ENCODE peak calls at places on chromosomes 4 and X, in eight cellular contexts. One of them, this sample, is unnamed.

GRCh38 chrX:153568612-153569011 is 30.3 kb downstream of the CCNQ start:
- DNase-seq in HCT116: no peak
- DNase-seq in SK-N-SH: no peak
- DNase-seq in thyroid gland: no peak
- DNase-seq in breast epithelium: no peak
- DNase-seq in right atrium auricular region: no peak
- DNase-seq in colonic mucosa: no peak
- DNase-seq in H1: no peak
- DNase-seq in this sample: no peak

GRCh38 chr4:24279492-24279891 is 304.9 kb downstream of the DHX15 start:
- DNase-seq in HCT116: no peak
- DNase-seq in SK-N-SH: no peak
- DNase-seq in thyroid gland: no peak
- DNase-seq in breast epithelium: no peak
- DNase-seq in right atrium auricular region: no peak
- DNase-seq in colonic mucosa: no peak
- DNase-seq in H1: no peak
- DNase-seq in this sample: no peak

GRCh38 chrX:16665089-16665488 is 15.1 kb downstream of the S100G start:
- DNase-seq in HCT116: no peak
- DNase-seq in SK-N-SH: no peak
- DNase-seq in thyroid gland: no peak
- DNase-seq in breast epithelium: no peak
- DNase-seq in right atrium auricular region: no peak
- DNase-seq in colonic mucosa: no peak
- DNase-seq in H1: no peak
- DNase-seq in this sample: no peak

GRCh38 chr4:7571736-7572135 is 137.0 kb upstream of the PSAPL1 start:
- DNase-seq in HCT116: no peak
- DNase-seq in SK-N-SH: no peak
- DNase-seq in thyroid gland: no peak
- DNase-seq in breast epithelium: no peak
- DNase-seq in right atrium auricular region: no peak
- DNase-seq in colonic mucosa: no peak
- DNase-seq in H1: no peak
- DNase-seq in this sample: no peak

GRCh38 chr4:159175165-159175988 is 72.5 kb downstream of the RAPGEF2 start:
- DNase-seq in HCT116: peak; percentile 80
- DNase-seq in SK-N-SH: peak; percentile 48
- DNase-seq in thyroid gland: peak; percentile 69
- DNase-seq in breast epithelium: no peak
- DNase-seq in right atrium auricular region: peak; percentile 69
- DNase-seq in colonic mucosa: peak; percentile 70
- DNase-seq in H1: peak; percentile 69
- DNase-seq in this sample: peak; percentile 59

GRCh38 chrX:295136-295535 is 14.0 kb downstream of the PLCXD1 start:
- DNase-seq in HCT116: no peak
- DNase-seq in SK-N-SH: no peak
- DNase-seq in thyroid gland: no peak
- DNase-seq in breast epithelium: peak; percentile 48
- DNase-seq in right atrium auricular region: no peak
- DNase-seq in colonic mucosa: no peak
- DNase-seq in H1: no peak
- DNase-seq in this sample: no peak

GRCh38 chr4:145762719-145763118 is 82.8 kb downstream of the C4orf51 start:
- DNase-seq in HCT116: no peak
- DNase-seq in SK-N-SH: no peak
- DNase-seq in thyroid gland: no peak
- DNase-seq in breast epithelium: no peak
- DNase-seq in right atrium auricular region: no peak
- DNase-seq in colonic mucosa: no peak
- DNase-seq in H1: no peak
- DNase-seq in this sample: no peak

GRCh38 chr4:101349346-101350064 is 2.2 kb upstream of the PPP3CA start:
- DNase-seq in HCT116: peak; percentile 72
- DNase-seq in SK-N-SH: peak; percentile 36
- DNase-seq in thyroid gland: peak; percentile 88
- DNase-seq in breast epithelium: peak; percentile 61
- DNase-seq in right atrium auricular region: no peak
- DNase-seq in colonic mucosa: peak; percentile 65
- DNase-seq in H1: no peak
- DNase-seq in this sample: no peak

GRCh38 chrX:18956322-18957032 is 27.4 kb downstream of the PHKA2 start:
- DNase-seq in HCT116: no peak
- DNase-seq in SK-N-SH: no peak
- DNase-seq in thyroid gland: no peak
- DNase-seq in breast epithelium: no peak
- DNase-seq in right atrium auricular region: no peak
- DNase-seq in colonic mucosa: no peak
- DNase-seq in H1: no peak
- DNase-seq in this sample: no peak

GRCh38 chr4:8355864-8356565 is 84.5 kb downstream of the ACOX3 start:
- DNase-seq in HCT116: no peak
- DNase-seq in SK-N-SH: no peak
- DNase-seq in thyroid gland: no peak
- DNase-seq in breast epithelium: peak; percentile 20
- DNase-seq in right atrium auricular region: no peak
- DNase-seq in colonic mucosa: no peak
- DNase-seq in H1: no peak
- DNase-seq in this sample: no peak

GRCh38 chrX:120568047-120568446 is 7.3 kb upstream of the CUL4B start:
- DNase-seq in HCT116: no peak
- DNase-seq in SK-N-SH: no peak
- DNase-seq in thyroid gland: no peak
- DNase-seq in breast epithelium: no peak
- DNase-seq in right atrium auricular region: no peak
- DNase-seq in colonic mucosa: no peak
- DNase-seq in H1: no peak
- DNase-seq in this sample: no peak

GRCh38 chr4:74217365-74217764 is 59.4 kb downstream of the MTHFD2L start:
- DNase-seq in HCT116: no peak
- DNase-seq in SK-N-SH: no peak
- DNase-seq in thyroid gland: no peak
- DNase-seq in breast epithelium: no peak
- DNase-seq in right atrium auricular region: no peak
- DNase-seq in colonic mucosa: no peak
- DNase-seq in H1: no peak
- DNase-seq in this sample: no peak

GRCh38 chrX:18793601-18794089 is 86.2 kb downstream of the PPEF1 start:
- DNase-seq in HCT116: no peak
- DNase-seq in SK-N-SH: peak; percentile 43
- DNase-seq in thyroid gland: no peak
- DNase-seq in breast epithelium: no peak
- DNase-seq in right atrium auricular region: no peak
- DNase-seq in colonic mucosa: no peak
- DNase-seq in H1: no peak
- DNase-seq in this sample: no peak

GRCh38 chr4:38800366-38800765 is 4.2 kb downstream of the TLR1 start:
- DNase-seq in HCT116: no peak
- DNase-seq in SK-N-SH: no peak
- DNase-seq in thyroid gland: no peak
- DNase-seq in breast epithelium: no peak
- DNase-seq in right atrium auricular region: no peak
- DNase-seq in colonic mucosa: no peak
- DNase-seq in H1: no peak
- DNase-seq in this sample: no peak

GRCh38 chr4:38800956-38801450 is 3.6 kb downstream of the TLR1 start:
- DNase-seq in HCT116: no peak
- DNase-seq in SK-N-SH: no peak
- DNase-seq in thyroid gland: no peak
- DNase-seq in breast epithelium: no peak
- DNase-seq in right atrium auricular region: no peak
- DNase-seq in colonic mucosa: no peak
- DNase-seq in H1: no peak
- DNase-seq in this sample: no peak

GRCh38 chr4:38804654-38805295 is at the start of gene TLR1:
- DNase-seq in HCT116: peak; percentile 18
- DNase-seq in SK-N-SH: peak; percentile 26
- DNase-seq in thyroid gland: no peak
- DNase-seq in breast epithelium: no peak
- DNase-seq in right atrium auricular region: no peak
- DNase-seq in colonic mucosa: no peak
- DNase-seq in H1: no peak
- DNase-seq in this sample: peak; percentile 42

GRCh38 chr4:38803833-38804653 is 548 bp downstream of the TLR1 start:
- DNase-seq in HCT116: no peak
- DNase-seq in SK-N-SH: no peak
- DNase-seq in thyroid gland: no peak
- DNase-seq in breast epithelium: no peak
- DNase-seq in right atrium auricular region: no peak
- DNase-seq in colonic mucosa: no peak
- DNase-seq in H1: no peak
- DNase-seq in this sample: no peak

DNA sequence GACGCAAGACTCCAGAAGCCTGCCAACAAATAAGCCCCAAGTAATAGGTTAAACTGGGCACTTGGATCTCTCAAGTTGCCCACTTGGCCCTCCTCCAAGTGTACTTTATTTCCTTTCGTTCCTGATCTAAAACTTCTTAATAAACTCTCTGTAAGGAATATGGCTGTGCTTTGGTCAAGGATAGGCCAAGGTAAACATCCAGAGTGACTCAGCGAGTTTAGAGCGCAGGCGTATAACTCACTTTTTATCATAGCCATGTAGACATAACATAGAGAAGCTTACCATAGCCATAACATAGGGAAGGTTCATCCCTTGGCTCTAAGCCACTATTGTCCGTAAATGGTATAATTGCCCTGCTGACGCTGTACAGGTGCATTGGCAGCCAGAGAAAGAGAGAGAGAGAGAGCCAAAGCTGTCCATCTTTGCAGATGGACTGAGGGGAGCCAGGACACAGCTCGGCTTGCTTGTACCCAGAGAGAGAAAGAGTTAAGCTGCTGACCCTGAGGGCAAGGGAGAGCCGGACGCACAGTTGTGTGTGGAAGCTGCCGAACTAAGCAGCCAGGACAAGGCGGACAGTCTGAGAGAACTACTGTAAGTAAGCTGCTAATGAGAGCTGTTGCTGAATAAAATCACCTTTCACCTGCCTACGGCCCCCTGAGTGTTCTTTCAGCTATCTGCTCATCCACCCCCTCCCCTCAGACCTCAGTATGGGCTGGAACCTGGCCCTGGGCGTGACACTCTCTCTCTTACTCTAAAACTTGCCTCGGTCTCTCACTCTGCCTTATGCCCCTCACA is 1.8 kb downstream of the TLR1 start:
- DNase-seq in HCT116: no peak
- DNase-seq in SK-N-SH: no peak
- DNase-seq in thyroid gland: no peak
- DNase-seq in breast epithelium: no peak
- DNase-seq in right atrium auricular region: no peak
- DNase-seq in colonic mucosa: no peak
- DNase-seq in H1: no peak
- DNase-seq in this sample: no peak
- H3K9me3 ChIP-seq in HCT116: no peaks in the 10 kb centered on the region
- H3K9me3 ChIP-seq in SK-N-SH: no peaks in the 10 kb centered on the region
- H3K9me3 ChIP-seq in thyroid gland: no peaks in the 10 kb centered on the region
- H3K9me3 ChIP-seq in breast epithelium: peaks cover 12% of the 10 kb centered on the region
- H3K9me3 ChIP-seq in right atrium auricular region: no peaks in the 10 kb centered on the region
- H3K9me3 ChIP-seq in colonic mucosa: no peaks in the 10 kb centered on the region
- H3K9me3 ChIP-seq in H1: peaks cover 12% of the 10 kb centered on the region
- H3K9me3 ChIP-seq in this sample: no peaks in the 10 kb centered on the region

GRCh38 chrX:47628980-47629379 is 750 bp downstream of the CFP start:
- DNase-seq in HCT116: no peak
- DNase-seq in SK-N-SH: no peak
- DNase-seq in thyroid gland: no peak
- DNase-seq in breast epithelium: no peak
- DNase-seq in right atrium auricular region: no peak
- DNase-seq in colonic mucosa: no peak
- DNase-seq in H1: no peak
- DNase-seq in this sample: no peak

GRCh38 chrX:47629419-47630210 is at the start of gene CFP:
- DNase-seq in HCT116: no peak
- DNase-seq in SK-N-SH: no peak
- DNase-seq in thyroid gland: no peak
- DNase-seq in breast epithelium: no peak
- DNase-seq in right atrium auricular region: no peak
- DNase-seq in colonic mucosa: no peak
- DNase-seq in H1: no peak
- DNase-seq in this sample: no peak

GRCh38 chrX:47623540-47624027 is 3.9 kb upstream of the SYN1 start:
- DNase-seq in HCT116: no peak
- DNase-seq in SK-N-SH: peak; percentile 89
- DNase-seq in thyroid gland: peak; percentile 34
- DNase-seq in breast epithelium: peak; percentile 56
- DNase-seq in right atrium auricular region: no peak
- DNase-seq in colonic mucosa: peak; percentile 34
- DNase-seq in H1: peak; percentile 73
- DNase-seq in this sample: no peak

GRCh38 chrX:47621851-47622250 is 2.2 kb upstream of the SYN1 start:
- DNase-seq in HCT116: no peak
- DNase-seq in SK-N-SH: no peak
- DNase-seq in thyroid gland: no peak
- DNase-seq in breast epithelium: no peak
- DNase-seq in right atrium auricular region: no peak
- DNase-seq in colonic mucosa: no peak
- DNase-seq in H1: no peak
- DNase-seq in this sample: no peak

GRCh38 chrX:47625365-47625764 is 4.4 kb downstream of the CFP start:
- DNase-seq in HCT116: no peak
- DNase-seq in SK-N-SH: no peak
- DNase-seq in thyroid gland: no peak
- DNase-seq in breast epithelium: no peak
- DNase-seq in right atrium auricular region: no peak
- DNase-seq in colonic mucosa: no peak
- DNase-seq in H1: no peak
- DNase-seq in this sample: no peak
- H3K9me3 ChIP-seq in HCT116: no peaks in the 10 kb centered on the region
- H3K9me3 ChIP-seq in SK-N-SH: no peaks in the 10 kb centered on the region
- H3K9me3 ChIP-seq in thyroid gland: no peaks in the 10 kb centered on the region
- H3K9me3 ChIP-seq in breast epithelium: no peaks in the 10 kb centered on the region
- H3K9me3 ChIP-seq in right atrium auricular region: no peaks in the 10 kb centered on the region
- H3K9me3 ChIP-seq in colonic mucosa: no peaks in the 10 kb centered on the region
- H3K9me3 ChIP-seq in H1: no peaks in the 10 kb centered on the region
- H3K9me3 ChIP-seq in this sample: no peaks in the 10 kb centered on the region

DNA sequence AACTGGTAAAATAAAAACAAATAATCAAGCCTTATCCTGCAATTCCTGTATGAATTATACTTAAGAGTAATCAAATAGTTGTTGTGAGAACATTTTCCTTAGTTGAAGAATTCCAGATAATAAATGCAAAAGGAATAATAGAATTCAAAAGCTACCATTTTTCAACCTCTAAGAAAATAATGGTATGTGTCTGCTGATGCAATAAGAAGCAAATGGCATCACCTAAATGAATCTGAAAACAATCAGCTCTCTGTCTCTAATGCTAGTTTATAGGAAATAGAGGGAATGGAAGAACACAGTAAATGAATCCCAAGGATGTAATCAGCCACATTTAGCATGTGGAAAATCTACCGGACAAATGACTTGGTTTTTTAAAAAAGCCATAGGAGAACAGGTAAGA is 115.1 kb downstream of the DCHS2 start:
- DNase-seq in HCT116: no peak
- DNase-seq in SK-N-SH: no peak
- DNase-seq in thyroid gland: no peak
- DNase-seq in breast epithelium: no peak
- DNase-seq in right atrium auricular region: no peak
- DNase-seq in colonic mucosa: no peak
- DNase-seq in H1: no peak
- DNase-seq in this sample: no peak
- H3K9me3 ChIP-seq in HCT116: no peaks in the 10 kb centered on the region
- H3K9me3 ChIP-seq in SK-N-SH: no peaks in the 10 kb centered on the region
- H3K9me3 ChIP-seq in thyroid gland: no peaks in the 10 kb centered on the region
- H3K9me3 ChIP-seq in breast epithelium: no peaks in the 10 kb centered on the region
- H3K9me3 ChIP-seq in right atrium auricular region: no peaks in the 10 kb centered on the region
- H3K9me3 ChIP-seq in colonic mucosa: no peaks in the 10 kb centered on the region
- H3K9me3 ChIP-seq in H1: no peaks in the 10 kb centered on the region
- H3K9me3 ChIP-seq in this sample: no peaks in the 10 kb centered on the region

GRCh38 chrX:144946696-144947095 is 300.6 kb upstream of the SPANXN1 start:
- DNase-seq in HCT116: no peak
- DNase-seq in SK-N-SH: no peak
- DNase-seq in thyroid gland: no peak
- DNase-seq in breast epithelium: no peak
- DNase-seq in right atrium auricular region: no peak
- DNase-seq in colonic mucosa: no peak
- DNase-seq in H1: no peak
- DNase-seq in this sample: no peak
- H3K9me3 ChIP-seq in HCT116: no peaks in the 10 kb centered on the region
- H3K9me3 ChIP-seq in SK-N-SH: no peaks in the 10 kb centered on the region
- H3K9me3 ChIP-seq in thyroid gland: no peaks in the 10 kb centered on the region
- H3K9me3 ChIP-seq in breast epithelium: peaks cover 11% of the 10 kb centered on the region
- H3K9me3 ChIP-seq in right atrium auricular region: no peaks in the 10 kb centered on the region
- H3K9me3 ChIP-seq in colonic mucosa: no peaks in the 10 kb centered on the region
- H3K9me3 ChIP-seq in H1: peaks cover 2% of the 10 kb centered on the region
- H3K9me3 ChIP-seq in this sample: no peaks in the 10 kb centered on the region